ENCODE peak calls at places on chromosomes 13 and 19, in four cellular contexts. D, H, C and F are unnamed samples.

GRCh38 chr13:100523437-100523836 is 65.2 kb downstream of the GGACT start:
- DNase-seq in D (no peak), C (no peak), H (no peak), F (no peak)

GRCh38 chr19:43765109-43765876 is 10.5 kb upstream of the SMG9 start:
- DNase-seq in H (peak), C (peak), D (peak), F (peak)

GRCh38 chr13:85828094-85828684 is 29.0 kb upstream of the SLITRK6 start:
- DNase-seq in D (no peak), H (no peak), C (no peak), F (no peak)

GRCh38 chr19:49421039-49421877 is 2.0 kb downstream of the PTH2 start:
- DNase-seq in H (no peak), D (no peak), C (peak), F (no peak)

GRCh38 chr19:31548941-31549340 is 199.7 kb upstream of the TSHZ3 start:
- DNase-seq in D (no peak), H (peak), C (no peak), F (peak)

GRCh38 chr13:74889321-74889720 is 592.6 kb downstream of the TBC1D4 start:
- DNase-seq in D (no peak), H (no peak), C (no peak), F (no peak)

GRCh38 chr13:101489635-101490034 is 37.2 kb downstream of the ITGBL1 start:
- DNase-seq in H (no peak), D (no peak), C (no peak), F (no peak)

GRCh38 chr19:6801397-6802086 is 29.0 kb downstream of the VAV1 start:
- DNase-seq in C (peak), H (no peak), D (no peak), F (no peak)

GRCh38 chr13:112605531-112605990 is 17.6 kb upstream of the TUBGCP3 start:
- DNase-seq in D (no peak), H (no peak), C (no peak), F (no peak)

GRCh38 chr19:48698046-48698445 is 2.3 kb downstream of the FUT2 start:
- DNase-seq in C (no peak), D (no peak), H (no peak), F (peak)

GRCh38 chr19:8573316-8573715 is 3.9 kb downstream of the MYO1F start:
- DNase-seq in H (no peak), D (no peak), C (no peak), F (no peak)

GRCh38 chr13:71149498-71150363 is 717.3 kb downstream of the DACH1 start:
- DNase-seq in H (no peak), C (no peak), D (no peak), F (no peak)

GRCh38 chr19:45079063-45079910 is at the start of gene GEMIN7:
- DNase-seq in H (no peak), D (peak), C (peak), F (no peak)

GRCh38 chr19:19207637-19208582 is 3.8 kb upstream of the NCAN start:
- DNase-seq in D (no peak), H (no peak), C (no peak), F (no peak)

GRCh38 chr19:35727956-35728706 is 10.3 kb downstream of the KMT2B start:
- DNase-seq in C (no peak), D (no peak), H (no peak), F (no peak)

GRCh38 chr13:59641261-59641660 is 522.5 kb downstream of the DIAPH3 start:
- DNase-seq in C (no peak), H (no peak), D (no peak), F (no peak)

GRCh38 chr13:76955236-76955635 is 6.9 kb downstream of the ACOD1 start:
- DNase-seq in C (no peak), H (no peak), D (no peak), F (no peak)

GRCh38 chr19:8340341-8341096 is 2.5 kb downstream of the KANK3 start:
- DNase-seq in D (no peak), H (no peak), C (no peak), F (no peak)

GRCh38 chr19:52991484-52991883 is 22.2 kb upstream of the ERVV-1 start:
- DNase-seq in H (peak), D (peak), C (no peak), F (peak)

GRCh38 chr13:97215325-97215724 is 6.8 kb upstream of the MBNL2 start:
- DNase-seq in H (no peak), D (no peak), C (no peak), F (no peak)

GRCh38 chr13:92821324-92821723 is 405.3 kb upstream of the GPC6 start:
- DNase-seq in C (no peak), D (no peak), H (no peak), F (no peak)

GRCh38 chr13:82370306-82370705 is 1512.0 kb downstream of the SLITRK1 start:
- DNase-seq in H (no peak), D (no peak), C (no peak), F (no peak)

GRCh38 chr19:4051175-4052101 is 15.3 kb downstream of the ZBTB7A start:
- DNase-seq in D (no peak), H (no peak), C (peak), F (no peak)

GRCh38 chr19:7428651-7429113 is 60.2 kb downstream of the PEX11G start:
- DNase-seq in H (no peak), C (no peak), D (no peak), F (no peak)

GRCh38 chr13:97768134-97768533 is 185.3 kb upstream of the IPO5 start:
- DNase-seq in C (no peak), D (no peak), H (no peak), F (no peak)

GRCh38 chr13:102289606-102290005 is 112.2 kb downstream of the FGF14 start:
- DNase-seq in C (no peak), D (no peak), H (no peak), F (no peak)

GRCh38 chr13:110123041-110123809 is 183.7 kb downstream of the COL4A1 start:
- DNase-seq in C (no peak), H (no peak), D (no peak), F (no peak)

GRCh38 chr13:30299746-30300145 is 7.6 kb downstream of the KATNAL1 start:
- DNase-seq in H (no peak), D (no peak), C (no peak), F (no peak)